ENCODE peak calls at places on chromosomes 13 and 19, in ten cellular contexts. D is foreskin fibroblast; M is mesendoderm; O is fibroblast of mammary gland; N is IMR-90; I is activated CD4-positive, CD25-positive, alpha-beta regulatory T cell; C is EL; J is mucosa of descending colon; P is posterior cingulate gyrus; U is uterus. L is an unnamed sample.

GRCh38 chr13:96052655-96053002 is 572 bp downstream of the UGGT2 start:
- DNase-seq in D (peak), M (peak), O (peak), N (peak), I (no peak), C (peak), J (no peak), P (no peak), U (no peak), L (no peak)

GRCh38 chr13:26590379-26590778 is 32.9 kb downstream of the WASF3 start:
- DNase-seq in D (no peak), M (no peak), O (no peak), N (no peak), I (no peak), C (no peak), J (no peak), P (no peak), U (no peak), L (no peak)

GRCh38 chr13:73169971-73170370 is 111.2 kb downstream of the KLF5 start:
- DNase-seq in D (no peak), M (peak), O (no peak), N (no peak), I (no peak), C (no peak), J (no peak), P (no peak), U (no peak), L (no peak)

GRCh38 chr19:16527971-16528521 is 14.2 kb downstream of the CHERP start:
- DNase-seq in D (no peak), M (peak), O (peak), N (no peak), I (peak), C (no peak), J (peak), P (no peak), U (no peak), L (no peak)

GRCh38 chr19:13012690-13013608 is 17.7 kb downstream of the NFIX start:
- DNase-seq in D (peak), M (peak), O (peak), N (peak), I (no peak), C (peak), J (peak), P (no peak), U (peak), L (peak)

GRCh38 chr19:21707065-21707464 is 60.3 kb downstream of the ZNF100 start:
- DNase-seq in D (no peak), M (no peak), O (no peak), N (no peak), I (no peak), C (no peak), J (no peak), P (no peak), U (no peak), L (no peak)

GRCh38 chr13:105952233-105952767 is 583.2 kb downstream of the EFNB2 start:
- DNase-seq in D (no peak), M (no peak), O (no peak), N (no peak), I (no peak), C (no peak), J (no peak), P (no peak), U (no peak), L (no peak)

GRCh38 chr13:75326173-75327131 is 155.5 kb downstream of the TBC1D4 start:
- DNase-seq in D (no peak), M (peak), O (peak), N (peak), I (peak), C (no peak), J (no peak), P (no peak), U (no peak), L (no peak)

GRCh38 chr19:10971107-10971715 is 10.4 kb downstream of the SMARCA4 start:
- DNase-seq in D (no peak), M (peak), O (no peak), N (no peak), I (no peak), C (no peak), J (no peak), P (no peak), U (no peak), L (no peak)

GRCh38 chr13:79128158-79128557 is 277.9 kb downstream of the RBM26 start:
- DNase-seq in D (no peak), M (no peak), O (peak), N (peak), I (no peak), C (peak), J (no peak), P (no peak), U (no peak), L (no peak)

GRCh38 chr13:54852831-54853230 is 1824.2 kb downstream of the OLFM4 start:
- DNase-seq in D (no peak), M (no peak), O (no peak), N (no peak), I (no peak), C (no peak), J (no peak), P (no peak), U (no peak), L (no peak)

GRCh38 chr19:3358919-3359849 is 7.2 kb upstream of the NFIC start:
- DNase-seq in D (no peak), M (no peak), O (peak), N (peak), I (peak), C (peak), J (peak), P (peak), U (peak), L (peak)

GRCh38 chr19:5452594-5453565 is 2.3 kb upstream of the ZNRF4 start:
- DNase-seq in D (no peak), M (peak), O (peak), N (peak), I (no peak), C (peak), J (no peak), P (peak), U (no peak), L (no peak)

GRCh38 chr13:106561551-106562170 is 6.3 kb downstream of the ARGLU1 start:
- DNase-seq in D (no peak), M (peak), O (peak), N (peak), I (no peak), C (no peak), J (peak), P (no peak), U (no peak), L (no peak)

GRCh38 chr13:22162889-22163288 is 492.0 kb downstream of the FGF9 start:
- DNase-seq in D (no peak), M (no peak), O (no peak), N (no peak), I (no peak), C (no peak), J (no peak), P (no peak), U (no peak), L (no peak)

GRCh38 chr13:51453959-51454703 is 1.3 kb upstream of the INTS6 start:
- DNase-seq in D (no peak), M (peak), O (peak), N (peak), I (no peak), C (peak), J (peak), P (no peak), U (peak), L (peak)

GRCh38 chr13:94419304-94419943 is 60.1 kb downstream of the DCT start:
- DNase-seq in D (peak), M (no peak), O (peak), N (peak), I (no peak), C (peak), J (no peak), P (no peak), U (no peak), L (no peak)